ENCODE peak calls at places on chromosomes 12 and 14, in four cellular contexts. S, Q, G and Y are unnamed samples.

GRCh38 chr12:41532072-41532471 is 344.0 kb downstream of the PDZRN4 start:
- DNase-seq in S (no peak), Q (no peak), G (no peak), Y (no peak)

GRCh38 chr14:29927596-29928341 is at the start of gene PRKD1:
- DNase-seq in S (no peak), Q (peak), G (peak), Y (peak)

GRCh38 chr12:12872139-12872933 is 19.0 kb upstream of the GPRC5A start:
- DNase-seq in S (no peak), Q (no peak), G (peak), Y (no peak)

GRCh38 chr12:62468394-62468793 is 1.8 kb downstream of the MON2 start:
- DNase-seq in S (no peak), Q (no peak), G (no peak), Y (no peak)

GRCh38 chr14:90666571-90666970 is 149.7 kb downstream of the TTC7B start:
- DNase-seq in S (no peak), Q (no peak), G (no peak), Y (no peak)

GRCh38 chr12:131025939-131026702 is 72.4 kb downstream of the ADGRD1 start:
- DNase-seq in S (no peak), Q (no peak), G (no peak), Y (no peak)

GRCh38 chr14:58479975-58480374 is 52.5 kb downstream of the KIAA0586 start:
- DNase-seq in S (no peak), Q (no peak), G (no peak), Y (no peak)

GRCh38 chr12:114784526-114784925 is 100.6 kb upstream of the TBX3 start:
- DNase-seq in S (no peak), Q (no peak), G (no peak), Y (no peak)

GRCh38 chr14:25570483-25570882 is 520.5 kb upstream of the STXBP6 start:
- DNase-seq in S (no peak), Q (no peak), G (no peak), Y (no peak)

GRCh38 chr12:70083677-70084020 is 159.6 kb upstream of the CNOT2 start:
- DNase-seq in S (no peak), Q (no peak), G (no peak), Y (no peak)